ENCODE peak calls at places on chromosomes 6 and 20, in seven cellular contexts. V, C, P, M, E, S and Y are unnamed samples.

GRCh38 chr6:110524305-110524704 is 47.9 kb upstream of the SLC22A16 start:
- DNase-seq in V (no peak), C (no peak), P (no peak), M (no peak), E (no peak), S (no peak), Y (no peak)

GRCh38 chr20:50121858-50122271 is 8.9 kb upstream of the UBE2V1 start:
- DNase-seq in V (no peak), C (no peak), P (no peak), M (no peak), E (no peak), S (no peak), Y (no peak)

GRCh38 chr6:14276667-14277404 is 159.3 kb downstream of the CD83 start:
- DNase-seq in V (no peak), C (no peak), P (no peak), M (no peak), E (no peak), S (no peak), Y (peak; percentile 20)

GRCh38 chr20:10093087-10093591 is 58.4 kb downstream of the ANKEF1 start:
- DNase-seq in V (no peak), C (no peak), P (no peak), M (peak; percentile 40), E (no peak), S (no peak), Y (no peak)

GRCh38 chr6:121688974-121689373 is 253.5 kb downstream of the GJA1 start:
- DNase-seq in V (no peak), C (no peak), P (no peak), M (no peak), E (peak; percentile 30), S (no peak), Y (no peak)

GRCh38 chr6:109082178-109082577 is 12.5 kb downstream of the SESN1 start:
- DNase-seq in V (no peak), C (no peak), P (no peak), M (peak; percentile 41), E (no peak), S (no peak), Y (no peak)

GRCh38 chr6:766625-767024 is 73.7 kb upstream of the EXOC2 start:
- DNase-seq in V (no peak), C (no peak), P (no peak), M (no peak), E (no peak), S (no peak), Y (no peak)

GRCh38 chr6:168469198-168469943 is 28.4 kb downstream of the SMOC2 start:
- DNase-seq in V (no peak), C (no peak), P (no peak), M (peak; percentile 1), E (no peak), S (peak; percentile 25), Y (no peak)

GRCh38 chr6:19803331-19804330 is 33.5 kb upstream of the ID4 start:
- DNase-seq in V (no peak), C (no peak), P (no peak), M (peak; percentile 68), E (no peak), S (peak; percentile 4), Y (no peak)

GRCh38 chr6:138594749-138595148 is 95.5 kb upstream of the NHSL1 start:
- DNase-seq in V (no peak), C (no peak), P (no peak), M (no peak), E (no peak), S (no peak), Y (no peak)

GRCh38 chr20:5181955-5182354 is 55.1 kb downstream of the CDS2 start:
- DNase-seq in V (no peak), C (no peak), P (no peak), M (peak; percentile 66), E (no peak), S (no peak), Y (no peak)

GRCh38 chr20:48387675-48388074 is 440.1 kb downstream of the PREX1 start:
- DNase-seq in V (no peak), C (no peak), P (no peak), M (no peak), E (no peak), S (no peak), Y (no peak)

GRCh38 chr6:15430947-15431405 is 185.1 kb downstream of the JARID2 start:
- DNase-seq in V (no peak), C (no peak), P (no peak), M (peak; percentile 69), E (no peak), S (no peak), Y (no peak)

GRCh38 chr6:64516393-64516792 is 880.8 kb downstream of the PHF3 start:
- DNase-seq in V (no peak), C (no peak), P (no peak), M (no peak), E (no peak), S (no peak), Y (no peak)

GRCh38 chr6:122717350-122717749 is 62.2 kb upstream of the FABP7 start:
- DNase-seq in V (no peak), C (no peak), P (no peak), M (peak; percentile 21), E (no peak), S (peak; percentile 81), Y (no peak)

GRCh38 chr6:157533397-157533814 is 152.4 kb downstream of the ZDHHC14 start:
- DNase-seq in V (no peak), C (no peak), P (no peak), M (no peak), E (no peak), S (peak; percentile 77), Y (no peak)

GRCh38 chr6:4253604-4254211 is 118.3 kb upstream of the ECI2 start:
- DNase-seq in V (no peak), C (no peak), P (no peak), M (peak; percentile 85), E (peak; percentile 29), S (no peak), Y (peak; percentile 7)

GRCh38 chr20:44008806-44009678 is 94.4 kb downstream of the TOX2 start:
- DNase-seq in V (no peak), C (no peak), P (no peak), M (no peak), E (no peak), S (no peak), Y (no peak)

GRCh38 chr6:42042108-42042507 is 8.2 kb upstream of the TAF8 start:
- DNase-seq in V (no peak), C (no peak), P (no peak), M (no peak), E (no peak), S (no peak), Y (no peak)

GRCh38 chr6:43926644-43927524 is 156.9 kb downstream of the VEGFA start:
- DNase-seq in V (peak; percentile 51), C (no peak), P (no peak), M (peak; percentile 91), E (peak; percentile 37), S (peak; percentile 72), Y (peak; percentile 26)

GRCh38 chr6:93779086-93779858 is 359.9 kb upstream of the EPHA7 start:
- DNase-seq in V (no peak), C (no peak), P (peak; percentile 37), M (peak; percentile 66), E (no peak), S (peak; percentile 71), Y (peak; percentile 12)

GRCh38 chr6:4603291-4603690 is 172.9 kb upstream of the CDYL start:
- DNase-seq in V (no peak), C (no peak), P (no peak), M (peak; percentile 92), E (no peak), S (no peak), Y (no peak)